ENCODE peak calls at places on chromosomes 4 and X, in four cellular contexts. F, O, I and Z are unnamed samples. For H3K4me1, the result is how much of the 10 kb centered on the place peaks cover.

GRCh38 chrX:17412692-17413091 is 37.7 kb downstream of the NHS start:
- DNase-seq in F (no peak), O (no peak), I (peak), Z (no peak)

GRCh38 chr4:109301691-109302365 is 630 bp downstream of the COL25A1 start:
- DNase-seq in F (no peak), O (no peak), I (peak), Z (no peak)

GRCh38 chr4:28228575-28228974 is 1367.9 kb downstream of the STIM2 start:
- DNase-seq in F (no peak), O (no peak), I (no peak), Z (no peak)

GRCh38 chr4:111678466-111678865 is 466.8 kb upstream of the FAM241A start:
- DNase-seq in F (no peak), O (no peak), I (no peak), Z (no peak)

GRCh38 chr4:78656968-78657445 is 105.4 kb downstream of the ANXA3 start:
- DNase-seq in F (no peak), O (no peak), I (no peak), Z (no peak)

GRCh38 chr4:158801066-158801465 is 32.2 kb downstream of the FNIP2 start:
- DNase-seq in F (no peak), O (no peak), I (no peak), Z (no peak)

GRCh38 chrX:119190736-119191282 is 45.3 kb upstream of the PGRMC1 start:
- DNase-seq in F (no peak), O (peak), I (no peak), Z (no peak)

GRCh38 chrX:13165266-13165665 is 120.8 kb upstream of the FAM9C start:
- DNase-seq in F (no peak), O (no peak), I (no peak), Z (no peak)

GRCh38 chr4:7424553-7425111 is 10.1 kb downstream of the PSAPL1 start:
- DNase-seq in F (no peak), O (peak), I (peak), Z (no peak)

GRCh38 chr4:122458625-122459024 is 2.1 kb upstream of the IL2 start:
- DNase-seq in F (peak), O (no peak), I (no peak), Z (no peak)

GRCh38 chr4:33961751-33962150 is 2282.6 kb downstream of the ARAP2 start:
- DNase-seq in F (no peak), O (no peak), I (no peak), Z (no peak)

GRCh38 chr4:37904824-37905223 is 13.9 kb downstream of the TBC1D1 start:
- DNase-seq in F (no peak), O (no peak), I (no peak), Z (no peak)
- H3K4me1 ChIP-seq in F (under half), O (under half), I (under half), Z (under half)

DNA sequence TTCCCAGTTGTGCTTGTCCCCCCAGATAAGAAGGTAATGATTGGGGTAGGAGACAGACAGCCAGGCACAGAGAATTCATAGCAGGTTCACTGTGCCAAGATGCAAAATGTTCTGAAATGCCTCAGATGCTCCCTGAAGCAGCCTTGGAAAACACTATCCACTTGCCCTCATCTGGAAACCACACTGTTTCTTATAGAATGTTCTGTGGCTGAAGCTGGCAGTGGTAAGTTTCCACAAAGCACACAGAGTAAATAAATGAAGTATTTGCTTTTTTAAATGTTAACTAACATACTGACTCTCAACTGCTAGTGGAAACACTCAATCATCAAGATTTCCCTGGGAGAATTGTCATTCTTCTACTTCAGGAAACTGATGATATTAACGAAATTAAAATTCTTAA is 311.4 kb downstream of the PRDM5 start:
- DNase-seq in F (no peak), O (no peak), I (no peak), Z (no peak)
- H3K4me1 ChIP-seq in F (under half), O (under half), I (under half), Z (under half)

DNA sequence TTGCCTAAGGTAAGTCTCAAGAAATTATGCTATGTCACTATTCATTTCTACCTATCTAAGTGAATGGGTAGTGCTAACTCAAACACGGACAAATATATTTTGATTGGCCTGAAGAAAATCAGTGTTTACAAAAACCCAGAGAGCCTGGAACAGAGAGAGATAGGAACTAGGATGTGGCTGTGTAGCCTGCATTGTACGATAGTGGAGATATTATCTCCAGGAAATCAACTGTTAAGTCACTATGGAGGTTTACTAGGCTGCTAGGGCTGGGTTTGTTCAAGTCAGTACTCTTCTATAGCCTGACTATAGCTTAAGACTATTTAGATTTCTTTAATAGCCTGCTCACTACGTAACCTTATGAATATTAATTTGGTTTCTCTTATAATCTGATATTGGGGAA is 127.9 kb downstream of the TACR3 start:
- DNase-seq in F (no peak), O (no peak), I (no peak), Z (no peak)
- H3K4me1 ChIP-seq in F (under half), O (under half), I (under half), Z (under half)

GRCh38 chrX:100648601-100649417 is 4.8 kb downstream of the SRPX2 start:
- DNase-seq in F (no peak), O (no peak), I (no peak), Z (no peak)
- H3K4me1 ChIP-seq in F (under half), O (under half), I (under half), Z (under half)

GRCh38 chr4:185839204-185839712 is 27.3 kb upstream of the SORBS2 start:
- DNase-seq in F (no peak), O (peak), I (no peak), Z (no peak)
- H3K4me1 ChIP-seq in F (under half), O (under half), I (under half), Z (under half)

DNA sequence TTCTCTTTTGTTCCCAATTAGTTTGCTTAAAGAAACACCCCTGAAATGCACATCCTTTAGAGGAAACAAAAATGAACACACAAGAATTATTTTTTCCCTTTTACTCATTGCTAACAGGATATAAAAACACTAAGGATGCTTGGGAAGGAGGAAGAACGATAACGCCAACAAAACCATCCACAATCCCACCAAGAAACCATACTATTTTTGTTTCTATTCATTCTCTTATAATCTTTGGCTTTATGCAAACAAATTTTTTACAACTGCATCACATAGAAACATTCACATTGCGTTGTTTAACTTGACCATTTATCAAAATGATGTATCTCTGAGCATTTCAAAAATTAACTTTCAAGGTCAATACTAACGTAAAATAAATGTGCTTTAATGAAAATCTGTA is 12.0 kb downstream of the APBB2 start:
- DNase-seq in F (no peak), O (no peak), I (no peak), Z (no peak)
- H3K4me1 ChIP-seq in F (under half), O (under half), I (under half), Z (under half)

GRCh38 chr4:154030747-154031146 is 241.9 kb upstream of the SFRP2 start:
- DNase-seq in F (no peak), O (no peak), I (no peak), Z (no peak)
- H3K4me1 ChIP-seq in F (under half), O (under half), I (under half), Z (under half)